ENCODE peak calls at places on chromosome 4, in eight cellular contexts. W is naive thymus-derived CD8-positive, alpha-beta T cell; V is AG10803; Y is IMR-90; G is MCF 10A; D is CD4-positive, CD25-positive, alpha-beta regulatory T cell; C is right atrium auricular region; J is heart right ventricle. F is an unnamed sample.
A peak's percentile ranks its signal among the peaks of the same experiment; 100 is the strongest.

GRCh38 chr4:25588211-25588610 is 67.4 kb upstream of the SLC34A2 start:
- DNase-seq in W (no peak), V (no peak), Y (no peak), G (no peak), D (no peak), C (no peak), J (no peak), F (no peak)

GRCh38 chr4:96035727-96036126 is 195.8 kb downstream of the PDHA2 start:
- DNase-seq in W (no peak), V (no peak), Y (no peak), G (peak; percentile 51), D (no peak), C (no peak), J (no peak), F (peak; percentile 22)

GRCh38 chr4:19030536-19030935 is 1009.0 kb upstream of the LCORL start:
- DNase-seq in W (no peak), V (no peak), Y (no peak), G (no peak), D (no peak), C (no peak), J (no peak), F (peak; percentile 12)

GRCh38 chr4:6011686-6012085 is 6.5 kb downstream of the C4orf50 start:
- DNase-seq in W (no peak), V (no peak), Y (no peak), G (peak; percentile 27), D (no peak), C (no peak), J (peak; percentile 9), F (no peak)

GRCh38 chr4:145199056-145199713 is 18.8 kb upstream of the OTUD4 start:
- DNase-seq in W (no peak), V (no peak), Y (no peak), G (no peak), D (no peak), C (no peak), J (no peak), F (no peak)

GRCh38 chr4:162661913-162662312 is 498.1 kb upstream of the FSTL5 start:
- DNase-seq in W (no peak), V (no peak), Y (no peak), G (no peak), D (no peak), C (no peak), J (no peak), F (no peak)

GRCh38 chr4:136643416-136643815 is 888.9 kb downstream of the PCDH18 start:
- DNase-seq in W (no peak), V (no peak), Y (no peak), G (peak; percentile 57), D (no peak), C (no peak), J (no peak), F (no peak)

GRCh38 chr4:53355919-53356521 is 9.8 kb downstream of the SCFD2 start:
- DNase-seq in W (no peak), V (no peak), Y (no peak), G (no peak), D (no peak), C (no peak), J (no peak), F (no peak)

GRCh38 chr4:135838889-135839288 is 1637.3 kb upstream of the PABPC4L start:
- DNase-seq in W (no peak), V (no peak), Y (peak; percentile 2), G (peak; percentile 55), D (no peak), C (no peak), J (no peak), F (peak; percentile 76)

GRCh38 chr4:54067163-54067562 is 2.8 kb upstream of the CHIC2 start:
- DNase-seq in W (no peak), V (peak; percentile 82), Y (peak; percentile 71), G (peak; percentile 95), D (no peak), C (peak; percentile 87), J (peak; percentile 72), F (peak; percentile 89)

GRCh38 chr4:174561556-174561955 is 39.3 kb upstream of the HPGD start:
- DNase-seq in W (no peak), V (no peak), Y (no peak), G (peak; percentile 19), D (no peak), C (no peak), J (no peak), F (no peak)

GRCh38 chr4:13561673-13562072 is 17.4 kb upstream of the NKX3-2 start:
- DNase-seq in W (no peak), V (no peak), Y (no peak), G (no peak), D (no peak), C (no peak), J (no peak), F (no peak)

GRCh38 chr4:87076690-87077358 is 142.0 kb downstream of the AFF1 start:
- DNase-seq in W (no peak), V (no peak), Y (no peak), G (no peak), D (no peak), C (no peak), J (no peak), F (no peak)

GRCh38 chr4:164926301-164926700 is 49.3 kb downstream of the APELA start:
- DNase-seq in W (no peak), V (peak; percentile 90), Y (no peak), G (peak; percentile 93), D (no peak), C (no peak), J (no peak), F (no peak)

GRCh38 chr4:123653211-123653610 is 256.6 kb downstream of the SPRY1 start:
- DNase-seq in W (no peak), V (no peak), Y (no peak), G (no peak), D (no peak), C (no peak), J (no peak), F (no peak)

GRCh38 chr4:176270669-176271068 is 1.6 kb upstream of the ASB5 start:
- DNase-seq in W (no peak), V (peak; percentile 98), Y (peak; percentile 100), G (peak; percentile 93), D (no peak), C (no peak), J (no peak), F (peak; percentile 99)

GRCh38 chr4:138898282-138898681 is 117.3 kb upstream of the NOCT start:
- DNase-seq in W (no peak), V (peak; percentile 31), Y (peak; percentile 58), G (no peak), D (no peak), C (no peak), J (no peak), F (no peak)

GRCh38 chr4:108527729-108528128 is 92.6 kb upstream of the RPL34 start:
- DNase-seq in W (peak; percentile 5), V (no peak), Y (no peak), G (no peak), D (peak; percentile 37), C (no peak), J (no peak), F (no peak)

GRCh38 chr4:159142254-159142653 is 39.4 kb downstream of the RAPGEF2 start:
- DNase-seq in W (no peak), V (peak; percentile 52), Y (peak; percentile 64), G (peak; percentile 18), D (no peak), C (no peak), J (no peak), F (no peak)

GRCh38 chr4:94595880-94596483 is 144.2 kb downstream of the PDLIM5 start:
- DNase-seq in W (no peak), V (peak; percentile 70), Y (peak; percentile 74), G (peak; percentile 63), D (peak; percentile 31), C (no peak), J (no peak), F (peak; percentile 78)

GRCh38 chr4:107831140-107831539 is 6.4 kb downstream of the SGMS2 start:
- DNase-seq in W (no peak), V (no peak), Y (no peak), G (peak; percentile 59), D (no peak), C (no peak), J (no peak), F (peak; percentile 43)

GRCh38 chr4:185139736-185140135 is 3.3 kb upstream of the SLC25A4 start:
- DNase-seq in W (no peak), V (no peak), Y (no peak), G (no peak), D (no peak), C (no peak), J (no peak), F (no peak)

GRCh38 chr4:30370105-30370504 is 350.1 kb upstream of the PCDH7 start:
- DNase-seq in W (no peak), V (no peak), Y (no peak), G (no peak), D (no peak), C (no peak), J (no peak), F (no peak)

GRCh38 chr4:39621582-39621981 is 17.1 kb downstream of the SMIM14 start:
- DNase-seq in W (no peak), V (peak; percentile 77), Y (peak; percentile 81), G (peak; percentile 81), D (no peak), C (peak; percentile 73), J (peak; percentile 20), F (peak; percentile 88)

GRCh38 chr4:77820836-77821561 is 1.8 kb upstream of the CNOT6L start:
- DNase-seq in W (peak; percentile 21), V (peak; percentile 12), Y (no peak), G (peak; percentile 39), D (no peak), C (no peak), J (no peak), F (no peak)

GRCh38 chr4:77167173-77167572 is 10.2 kb downstream of the CCNG2 start:
- DNase-seq in W (no peak), V (no peak), Y (no peak), G (no peak), D (no peak), C (no peak), J (no peak), F (no peak)

GRCh38 chr4:98613453-98614075 is 44.8 kb downstream of the TSPAN5 start:
- DNase-seq in W (no peak), V (no peak), Y (no peak), G (no peak), D (no peak), C (no peak), J (no peak), F (no peak)

GRCh38 chr4:121462660-121463261 is 81.9 kb upstream of the QRFPR start:
- DNase-seq in W (no peak), V (peak; percentile 76), Y (peak; percentile 61), G (peak; percentile 85), D (peak; percentile 31), C (no peak), J (peak; percentile 70), F (peak; percentile 76)